ENCODE peak calls at places on chromosomes 1 and 21, in seven cellular contexts. W, M, H, X, V, G and A are unnamed samples. For H3K4me1, the result is how much of the 10 kb centered on the place peaks cover.

GRCh38 chr1:220879090-220879508 is at the start of gene HLX:
- DNase-seq in V (no peak), G (peak), M (peak), H (peak), X (peak), W (peak), A (no peak)

GRCh38 chr1:117128323-117129079 is 7.0 kb upstream of the TRIM45 start:
- DNase-seq in G (no peak), V (no peak), X (peak), W (no peak), M (peak), H (peak), A (no peak)

GRCh38 chr1:54998677-54999076 is at the start of gene BSND:
- DNase-seq in G (no peak), V (no peak), H (no peak), M (no peak), X (no peak), W (no peak), A (no peak)

GRCh38 chr1:219988387-219988786 is 57.9 kb downstream of the EPRS1 start:
- DNase-seq in G (no peak), V (no peak), X (no peak), M (no peak), H (no peak), W (no peak), A (no peak)

GRCh38 chr21:44294391-44295162 is 5.3 kb upstream of the PFKL start:
- DNase-seq in M (peak), X (no peak), H (no peak), W (no peak), G (peak), V (no peak), A (no peak)

GRCh38 chr1:41241748-41242644 is at the start of gene SCMH1:
- DNase-seq in M (peak), H (peak), V (no peak), G (peak), X (peak), W (no peak), A (peak)

GRCh38 chr1:193260056-193260750 is 73.8 kb upstream of the B3GALT2 start:
- DNase-seq in V (no peak), W (no peak), M (peak), G (no peak), H (no peak), X (no peak), A (no peak)

GRCh38 chr1:116737855-116738318 is 16.3 kb upstream of the CD2 start:
- DNase-seq in M (no peak), V (no peak), W (no peak), H (no peak), X (no peak), G (no peak), A (peak)

GRCh38 chr1:15542685-15543588 is 16.3 kb downstream of the DNAJC16 start:
- DNase-seq in V (no peak), H (no peak), G (no peak), X (peak), M (no peak), W (no peak), A (no peak)

GRCh38 chr1:55375617-55376258 is 160.6 kb upstream of the USP24 start:
- DNase-seq in M (peak), G (no peak), X (peak), W (peak), H (peak), V (no peak), A (no peak)

GRCh38 chr21:42565206-42565810 is 51.7 kb downstream of the SLC37A1 start:
- DNase-seq in M (no peak), G (no peak), V (peak), W (no peak), X (no peak), H (no peak), A (no peak)

GRCh38 chr1:201711811-201712210 is 117.1 kb upstream of the IPO9 start:
- DNase-seq in V (no peak), W (no peak), H (no peak), G (no peak), M (no peak), X (no peak), A (no peak)

GRCh38 chr1:201709564-201710295 is 119.2 kb upstream of the IPO9 start:
- DNase-seq in G (peak), M (peak), V (peak), W (no peak), H (peak), X (peak), A (peak)

GRCh38 chr1:201712387-201713092 is 116.4 kb upstream of the IPO9 start:
- DNase-seq in H (no peak), W (no peak), G (peak), V (no peak), M (no peak), X (no peak), A (no peak)

GRCh38 chr1:201710632-201711031 is 118.3 kb upstream of the IPO9 start:
- DNase-seq in X (no peak), G (no peak), M (no peak), V (no peak), H (no peak), W (no peak), A (no peak)

DNA sequence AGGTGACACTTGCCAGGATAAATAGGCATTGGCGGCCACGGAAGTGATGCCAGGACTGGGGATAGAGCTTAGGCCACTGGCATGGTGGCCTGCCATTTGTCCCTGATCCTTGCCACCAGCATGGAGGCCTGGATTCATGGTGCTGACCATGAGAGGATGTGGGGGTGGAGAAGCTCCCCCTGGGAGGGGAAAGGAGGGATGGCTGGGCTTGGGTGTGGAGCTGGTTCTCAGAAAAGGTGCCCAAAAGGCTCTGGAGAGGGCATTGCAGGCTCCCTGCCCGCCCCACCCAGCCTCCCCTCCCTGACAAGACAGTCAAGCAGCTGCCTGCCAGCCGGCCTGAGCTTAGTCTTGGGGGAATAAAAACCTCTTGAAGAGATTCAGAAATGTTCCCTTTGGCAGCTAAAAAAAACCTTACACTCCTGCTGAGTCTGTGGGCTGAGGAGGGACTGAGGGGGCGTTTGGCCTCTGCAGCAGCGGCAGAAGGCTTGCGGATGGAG is 117.8 kb upstream of the IPO9 start:
- DNase-seq in V (no peak), G (no peak), M (no peak), W (no peak), X (no peak), H (no peak), A (no peak)
- H3K4me1 ChIP-seq in V (under half), G (under half), M (under half), W (half or more), X (half or more), H (under half), A (under half)

DNA sequence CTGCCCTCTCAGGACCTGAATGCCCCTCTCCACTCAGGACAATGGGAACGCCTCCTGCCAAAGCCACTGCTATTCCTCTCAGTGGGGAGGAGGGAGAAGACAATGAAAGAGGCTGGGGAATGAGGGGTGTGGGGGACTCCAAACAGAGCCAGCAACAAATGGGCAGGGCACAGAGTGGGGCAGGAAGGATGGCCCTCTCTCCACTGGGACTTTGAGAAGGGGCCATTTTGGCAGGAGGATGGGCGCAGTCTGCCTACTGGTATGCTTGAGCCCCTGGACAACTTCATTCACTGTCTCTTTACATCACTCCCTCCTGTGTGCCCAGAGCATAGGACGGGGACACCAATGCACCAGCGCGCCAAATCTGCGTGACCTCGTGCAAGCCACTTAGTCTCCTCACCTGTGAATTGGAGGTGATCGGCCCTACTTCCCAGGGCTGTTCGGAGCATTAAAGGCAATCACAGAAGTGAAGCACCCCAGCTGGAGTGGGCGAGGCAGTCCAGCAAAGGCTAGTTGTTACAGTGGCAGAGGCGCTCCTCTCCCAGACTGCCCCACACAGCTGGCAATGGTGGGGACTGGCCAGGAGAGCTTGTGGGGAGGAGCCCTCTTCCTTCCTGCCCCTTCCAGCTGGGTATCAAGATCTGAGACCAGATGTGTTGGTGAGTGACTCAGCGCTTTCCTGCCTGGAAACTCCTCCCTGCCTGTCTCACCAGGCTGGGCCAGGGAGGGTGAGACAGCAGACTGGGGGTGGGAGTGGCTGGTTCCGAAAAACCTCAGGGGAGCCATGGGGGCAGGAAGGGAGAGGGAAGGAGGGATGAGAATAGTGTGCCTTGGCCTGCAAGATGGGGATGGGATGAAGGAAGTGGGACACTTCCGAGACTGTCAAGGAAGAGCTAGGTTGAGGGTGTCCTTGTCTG is 22.4 kb upstream of the SYNC start:
- DNase-seq in M (peak), G (no peak), H (peak), X (peak), V (no peak), W (no peak), A (no peak)
- H3K27ac ChIP-seq in M (peak), G (no peak), H (peak), X (peak), V (no peak), W (no peak), A (no peak)

DNA sequence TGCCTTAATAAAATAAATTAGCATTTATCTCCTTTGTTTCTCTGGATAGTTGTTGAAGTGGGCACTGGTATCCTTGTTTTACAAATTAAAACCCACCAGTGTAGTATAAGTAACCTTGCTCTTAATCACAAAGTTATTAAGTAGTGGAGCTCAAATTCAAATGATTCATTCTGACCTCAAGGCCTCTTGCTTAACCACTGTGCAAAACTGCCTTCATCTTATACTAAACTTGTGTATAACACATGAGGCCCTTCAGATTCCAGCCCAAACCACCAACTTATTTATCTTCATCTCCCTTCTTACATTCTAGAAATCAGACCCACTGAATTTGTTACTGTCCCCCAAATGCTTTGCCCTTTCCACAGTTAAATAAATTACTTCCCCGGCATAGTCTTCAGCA is 19.2 kb upstream of the DNASE2B start:
- DNase-seq in G (no peak), V (no peak), X (no peak), M (peak), H (peak), W (no peak), A (no peak)
- H3K4me1 ChIP-seq in G (under half), V (under half), X (under half), M (under half), H (under half), W (under half), A (under half)

GRCh38 chr1:74468982-74469603 is 43.3 kb downstream of the LRRC53 start:
- DNase-seq in V (no peak), M (peak), W (no peak), H (peak), G (no peak), X (peak), A (no peak)

GRCh38 chr1:74463301-74463988 is 49.0 kb downstream of the LRRC53 start:
- DNase-seq in M (peak), H (peak), G (no peak), W (no peak), V (no peak), X (no peak), A (no peak)

GRCh38 chr1:74464037-74464436 is 48.4 kb downstream of the LRRC53 start:
- DNase-seq in H (no peak), X (no peak), G (no peak), W (no peak), M (no peak), V (no peak), A (no peak)

GRCh38 chr1:74467786-74468377 is 44.5 kb downstream of the LRRC53 start:
- DNase-seq in X (no peak), M (peak), H (peak), G (no peak), W (no peak), V (no peak), A (no peak)

DNA sequence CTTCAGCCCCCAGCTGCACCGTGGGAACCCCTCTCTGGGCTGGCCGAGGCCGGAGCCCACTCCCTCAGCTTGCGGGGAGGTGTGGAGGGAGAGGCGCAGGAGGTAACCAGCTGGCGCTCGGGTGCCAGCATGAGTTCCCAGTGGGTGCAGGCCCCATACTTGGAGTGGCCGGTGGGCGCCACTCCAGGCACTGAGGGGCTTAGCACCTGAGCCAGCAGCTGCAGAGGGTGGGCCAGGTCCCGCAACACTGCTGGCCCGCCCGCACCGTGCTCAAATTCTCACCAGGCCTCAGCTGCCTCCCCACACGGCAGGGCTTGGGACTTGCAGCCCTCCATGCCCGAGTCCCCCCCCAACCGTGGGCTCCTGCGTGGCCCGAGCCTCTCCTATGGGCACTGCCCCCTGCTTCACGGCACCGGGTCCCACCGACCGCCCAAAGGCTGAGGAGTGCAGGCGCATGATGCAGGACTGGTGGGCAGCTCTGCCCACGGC is 47.2 kb downstream of the LRRC53 start:
- DNase-seq in M (no peak), W (no peak), V (no peak), H (no peak), X (no peak), G (peak), A (no peak)
- H3K27ac ChIP-seq in M (no peak), W (no peak), V (no peak), H (no peak), X (no peak), G (no peak), A (no peak)

DNA sequence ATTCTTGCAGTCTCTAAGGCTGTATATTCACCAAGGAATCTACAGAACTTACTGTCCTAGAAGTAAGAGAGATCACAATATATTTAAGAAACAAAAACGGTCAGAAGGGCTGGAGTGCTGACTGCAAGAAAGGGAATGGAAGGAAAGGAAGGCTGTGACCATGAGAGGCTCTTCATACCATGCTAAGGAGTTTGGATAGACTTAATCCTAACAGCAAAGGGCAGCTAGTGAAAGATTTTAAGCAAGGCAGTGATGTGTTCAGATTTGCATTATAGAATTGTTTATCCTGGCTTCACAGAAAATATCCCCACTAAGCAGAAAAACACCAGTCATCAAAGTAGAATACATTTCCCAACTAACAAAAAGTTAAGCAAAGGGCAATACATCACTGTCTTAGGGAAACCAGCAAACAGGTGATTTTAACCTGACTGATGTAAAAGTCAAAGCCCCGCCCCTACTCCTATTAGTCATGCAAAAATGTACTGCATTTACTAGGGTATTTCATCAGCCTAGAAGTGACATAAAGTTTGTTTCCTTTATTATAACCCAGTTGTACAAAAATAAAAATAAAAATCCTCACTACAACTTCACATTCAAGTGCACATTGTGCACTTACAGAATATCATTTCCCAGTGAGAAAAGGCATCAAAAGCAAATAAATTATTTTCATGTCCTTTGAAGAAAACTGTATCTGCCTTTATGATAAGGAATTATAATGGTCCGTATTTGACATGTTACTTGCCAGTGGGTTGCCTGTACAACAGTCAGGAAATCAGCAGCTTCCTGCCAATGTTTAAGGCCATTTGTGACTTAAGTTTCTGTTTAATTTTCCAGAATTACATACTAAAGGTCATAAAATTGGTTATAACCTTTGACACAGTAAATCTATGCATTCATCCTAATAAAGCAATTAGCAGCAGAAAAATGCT is 17.2 kb downstream of the JAK1 start:
- DNase-seq in H (peak), M (no peak), G (no peak), V (no peak), X (no peak), W (no peak), A (no peak)
- H3K4me1 ChIP-seq in H (under half), M (under half), G (under half), V (under half), X (under half), W (under half), A (half or more)

DNA sequence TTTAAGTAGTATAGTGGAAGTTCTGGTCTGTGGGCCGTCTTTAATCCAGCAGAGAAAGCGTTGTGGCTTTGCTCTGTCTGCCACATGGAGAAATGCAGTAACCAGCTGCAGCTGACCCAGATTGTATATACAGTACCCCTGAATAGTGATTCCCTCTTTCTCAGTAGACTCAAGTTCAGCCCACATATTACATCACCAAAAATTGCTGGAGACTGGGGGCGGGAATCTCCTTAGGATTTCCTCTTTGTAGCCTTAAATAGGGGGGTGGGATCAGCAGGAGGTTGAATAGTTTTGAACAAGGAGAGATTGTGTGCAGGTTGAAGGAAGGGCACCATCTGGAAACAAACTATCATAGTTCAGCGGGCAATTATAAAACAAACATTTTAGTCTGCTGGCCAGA is at the start of gene ANGPTL1:
- DNase-seq in X (no peak), W (no peak), H (no peak), V (no peak), G (no peak), M (peak), A (no peak)
- H3K27ac ChIP-seq in X (no peak), W (peak), H (no peak), V (peak), G (peak), M (no peak), A (no peak)

GRCh38 chr1:8395433-8395866 is 77.5 kb downstream of the SLC45A1 start:
- DNase-seq in G (no peak), X (no peak), H (no peak), M (no peak), W (no peak), V (no peak), A (no peak)

GRCh38 chr1:8394456-8395321 is 76.8 kb downstream of the SLC45A1 start:
- DNase-seq in W (no peak), M (peak), V (no peak), H (peak), G (no peak), X (peak), A (no peak)

GRCh38 chr1:8389962-8390535 is 72.1 kb downstream of the SLC45A1 start:
- DNase-seq in M (no peak), H (no peak), V (no peak), X (no peak), W (no peak), G (no peak), A (no peak)

GRCh38 chr1:8390707-8391106 is 72.8 kb downstream of the SLC45A1 start:
- DNase-seq in H (no peak), V (no peak), W (no peak), G (no peak), M (no peak), X (no peak), A (no peak)

GRCh38 chr1:8392522-8392921 is 74.6 kb downstream of the SLC45A1 start:
- DNase-seq in G (no peak), V (no peak), W (no peak), H (no peak), X (no peak), M (no peak), A (no peak)
- H3K4me1 ChIP-seq in G (under half), V (under half), W (half or more), H (under half), X (under half), M (under half), A (under half)